ENCODE peak calls at places on chromosomes 2 and 18, in ten cellular contexts. One of them, this sample, is unnamed.

GRCh38 chr2:30109856-30110255 is 37.0 kb upstream of the YPEL5 start:
- DNase-seq in astrocyte of the spinal cord: no peak
- DNase-seq in HT-29: no peak
- DNase-seq in GM12865: no peak
- DNase-seq in neural crest cell: no peak
- DNase-seq in activated CD8-positive, alpha-beta memory T cell treated with anti-CD3 and anti-CD28 coated beads for 1 hour: no peak
- DNase-seq in T-cell: no peak
- DNase-seq in iPS-NIHi11: no peak
- DNase-seq in GOT3: no peak
- DNase-seq in activated naive CD4-positive, alpha-beta T cell: no peak
- DNase-seq in this sample: no peak

GRCh38 chr2:134198006-134198634 is 55.8 kb upstream of the MGAT5 start:
- DNase-seq in neural crest cell: no peak
- DNase-seq in astrocyte of the spinal cord: no peak
- DNase-seq in activated CD8-positive, alpha-beta memory T cell treated with anti-CD3 and anti-CD28 coated beads for 1 hour: no peak
- DNase-seq in HT-29: no peak
- DNase-seq in iPS-NIHi11: no peak
- DNase-seq in GOT3: no peak
- DNase-seq in GM12865: peak
- DNase-seq in T-cell: no peak
- DNase-seq in activated naive CD4-positive, alpha-beta T cell: no peak
- DNase-seq in this sample: no peak

GRCh38 chr2:236273126-236273525 is 8.9 kb upstream of the ASB18 start:
- DNase-seq in T-cell: no peak
- DNase-seq in activated naive CD4-positive, alpha-beta T cell: no peak
- DNase-seq in GM12865: no peak
- DNase-seq in GOT3: no peak
- DNase-seq in HT-29: no peak
- DNase-seq in neural crest cell: no peak
- DNase-seq in activated CD8-positive, alpha-beta memory T cell treated with anti-CD3 and anti-CD28 coated beads for 1 hour: no peak
- DNase-seq in astrocyte of the spinal cord: no peak
- DNase-seq in iPS-NIHi11: peak
- DNase-seq in this sample: no peak

GRCh38 chr2:169748316-169748715 is 14.7 kb downstream of the KLHL23 start:
- DNase-seq in T-cell: no peak
- DNase-seq in activated naive CD4-positive, alpha-beta T cell: no peak
- DNase-seq in astrocyte of the spinal cord: no peak
- DNase-seq in GOT3: no peak
- DNase-seq in iPS-NIHi11: no peak
- DNase-seq in GM12865: no peak
- DNase-seq in activated CD8-positive, alpha-beta memory T cell treated with anti-CD3 and anti-CD28 coated beads for 1 hour: no peak
- DNase-seq in HT-29: no peak
- DNase-seq in neural crest cell: no peak
- DNase-seq in this sample: no peak

GRCh38 chr2:157839162-157839801 is 36.8 kb downstream of the ACVR1 start:
- DNase-seq in HT-29: no peak
- DNase-seq in activated naive CD4-positive, alpha-beta T cell: no peak
- DNase-seq in T-cell: no peak
- DNase-seq in iPS-NIHi11: peak
- DNase-seq in GM12865: no peak
- DNase-seq in activated CD8-positive, alpha-beta memory T cell treated with anti-CD3 and anti-CD28 coated beads for 1 hour: no peak
- DNase-seq in GOT3: no peak
- DNase-seq in astrocyte of the spinal cord: peak
- DNase-seq in neural crest cell: peak
- DNase-seq in this sample: peak

GRCh38 chr2:10717630-10718029 is 3.8 kb upstream of the ATP6V1C2 start:
- DNase-seq in activated naive CD4-positive, alpha-beta T cell: no peak
- DNase-seq in astrocyte of the spinal cord: peak
- DNase-seq in GM12865: no peak
- DNase-seq in T-cell: no peak
- DNase-seq in GOT3: no peak
- DNase-seq in iPS-NIHi11: no peak
- DNase-seq in activated CD8-positive, alpha-beta memory T cell treated with anti-CD3 and anti-CD28 coated beads for 1 hour: no peak
- DNase-seq in HT-29: no peak
- DNase-seq in neural crest cell: no peak
- DNase-seq in this sample: no peak

GRCh38 chr2:215461836-215462532 is 26.1 kb upstream of the FN1 start:
- DNase-seq in activated naive CD4-positive, alpha-beta T cell: no peak
- DNase-seq in GM12865: peak
- DNase-seq in HT-29: no peak
- DNase-seq in iPS-NIHi11: no peak
- DNase-seq in astrocyte of the spinal cord: peak
- DNase-seq in GOT3: no peak
- DNase-seq in neural crest cell: no peak
- DNase-seq in activated CD8-positive, alpha-beta memory T cell treated with anti-CD3 and anti-CD28 coated beads for 1 hour: no peak
- DNase-seq in T-cell: no peak
- DNase-seq in this sample: peak

GRCh38 chr2:96907405-96908041 is 37.6 kb upstream of the SEMA4C start:
- DNase-seq in activated CD8-positive, alpha-beta memory T cell treated with anti-CD3 and anti-CD28 coated beads for 1 hour: no peak
- DNase-seq in HT-29: no peak
- DNase-seq in GOT3: no peak
- DNase-seq in activated naive CD4-positive, alpha-beta T cell: no peak
- DNase-seq in astrocyte of the spinal cord: peak
- DNase-seq in iPS-NIHi11: peak
- DNase-seq in GM12865: no peak
- DNase-seq in neural crest cell: peak
- DNase-seq in T-cell: no peak
- DNase-seq in this sample: no peak

GRCh38 chr18:3306391-3306790 is 44.5 kb downstream of the MYL12B start:
- DNase-seq in GOT3: no peak
- DNase-seq in activated CD8-positive, alpha-beta memory T cell treated with anti-CD3 and anti-CD28 coated beads for 1 hour: no peak
- DNase-seq in activated naive CD4-positive, alpha-beta T cell: no peak
- DNase-seq in iPS-NIHi11: no peak
- DNase-seq in neural crest cell: no peak
- DNase-seq in T-cell: no peak
- DNase-seq in astrocyte of the spinal cord: no peak
- DNase-seq in HT-29: no peak
- DNase-seq in GM12865: no peak
- DNase-seq in this sample: no peak

GRCh38 chr2:269356-270030 is 4.7 kb downstream of the ACP1 start:
- DNase-seq in iPS-NIHi11: no peak
- DNase-seq in GM12865: no peak
- DNase-seq in HT-29: no peak
- DNase-seq in astrocyte of the spinal cord: no peak
- DNase-seq in activated naive CD4-positive, alpha-beta T cell: no peak
- DNase-seq in GOT3: no peak
- DNase-seq in neural crest cell: no peak
- DNase-seq in activated CD8-positive, alpha-beta memory T cell treated with anti-CD3 and anti-CD28 coated beads for 1 hour: no peak
- DNase-seq in T-cell: no peak
- DNase-seq in this sample: no peak

GRCh38 chr18:13353424-13353823 is 134.9 kb downstream of the LDLRAD4 start:
- DNase-seq in GM12865: no peak
- DNase-seq in GOT3: no peak
- DNase-seq in HT-29: no peak
- DNase-seq in activated CD8-positive, alpha-beta memory T cell treated with anti-CD3 and anti-CD28 coated beads for 1 hour: no peak
- DNase-seq in neural crest cell: no peak
- DNase-seq in T-cell: no peak
- DNase-seq in activated naive CD4-positive, alpha-beta T cell: no peak
- DNase-seq in astrocyte of the spinal cord: no peak
- DNase-seq in iPS-NIHi11: no peak
- DNase-seq in this sample: no peak

GRCh38 chr18:77815666-77816338 is 566.2 kb downstream of the GALR1 start:
- DNase-seq in activated CD8-positive, alpha-beta memory T cell treated with anti-CD3 and anti-CD28 coated beads for 1 hour: no peak
- DNase-seq in HT-29: no peak
- DNase-seq in iPS-NIHi11: no peak
- DNase-seq in T-cell: no peak
- DNase-seq in neural crest cell: no peak
- DNase-seq in astrocyte of the spinal cord: no peak
- DNase-seq in GOT3: no peak
- DNase-seq in GM12865: no peak
- DNase-seq in activated naive CD4-positive, alpha-beta T cell: no peak
- DNase-seq in this sample: no peak